ENCODE peak calls at places on chromosomes 5 and 9, in eight cellular contexts. I is spleen; U is stomach; G is endothelial cell of umbilical vein; R is CD8-positive, alpha-beta T cell; M is A673; A is heart left ventricle; P is mammary epithelial cell. O is an unnamed sample.

GRCh38 chr9:136058152-136058483 is 37.0 kb downstream of the NACC2 start:
- DNase-seq in I (no peak), U (no peak), G (no peak), R (no peak), M (no peak), A (no peak), P (no peak), O (no peak)

GRCh38 chr9:127183814-127184582 is 61.6 kb upstream of the ANGPTL2 start:
- DNase-seq in I (peak; percentile 72), U (no peak), G (peak; percentile 62), R (no peak), M (no peak), A (peak; percentile 77), P (no peak), O (no peak)

GRCh38 chr9:134477342-134477925 is 151.2 kb downstream of the RXRA start:
- DNase-seq in I (no peak), U (no peak), G (no peak), R (no peak), M (no peak), A (no peak), P (no peak), O (peak; percentile 37)

GRCh38 chr9:18689881-18690280 is 215.9 kb downstream of the ADAMTSL1 start:
- DNase-seq in I (no peak), U (no peak), G (no peak), R (no peak), M (no peak), A (no peak), P (no peak), O (no peak)

GRCh38 chr9:114738581-114739316 is 56.8 kb upstream of the TEX48 start:
- DNase-seq in I (peak; percentile 90), U (peak; percentile 80), G (peak; percentile 89), R (peak; percentile 74), M (peak; percentile 82), A (peak; percentile 60), P (peak; percentile 78), O (peak; percentile 66)

GRCh38 chr9:76373173-76373771 is 21.0 kb downstream of the RFK start:
- DNase-seq in I (no peak), U (peak; percentile 85), G (no peak), R (no peak), M (no peak), A (peak; percentile 77), P (peak; percentile 68), O (peak; percentile 81)

GRCh38 chr5:172509405-172509781 is 55.1 kb upstream of the SH3PXD2B start:
- DNase-seq in I (peak; percentile 41), U (no peak), G (no peak), R (no peak), M (no peak), A (peak; percentile 76), P (no peak), O (no peak)

GRCh38 chr5:82259172-82259800 is 18.9 kb downstream of the RPS23 start:
- DNase-seq in I (no peak), U (no peak), G (peak; percentile 45), R (no peak), M (peak; percentile 51), A (no peak), P (peak; percentile 10), O (no peak)

GRCh38 chr9:133939386-133939785 is 52.7 kb downstream of the VAV2 start:
- DNase-seq in I (peak; percentile 54), U (no peak), G (no peak), R (no peak), M (no peak), A (peak; percentile 22), P (no peak), O (no peak)

GRCh38 chr9:114655689-114656088 is 1.9 kb downstream of the TEX53 start:
- DNase-seq in I (no peak), U (no peak), G (no peak), R (no peak), M (no peak), A (no peak), P (no peak), O (no peak)

GRCh38 chr5:179215576-179215975 is 129.7 kb downstream of the ADAMTS2 start:
- DNase-seq in I (no peak), U (no peak), G (no peak), R (no peak), M (no peak), A (no peak), P (no peak), O (no peak)

GRCh38 chr5:84131372-84131771 is 253.3 kb downstream of the EDIL3 start:
- DNase-seq in I (no peak), U (no peak), G (no peak), R (no peak), M (no peak), A (no peak), P (no peak), O (no peak)

GRCh38 chr9:99299214-99300102 is 77.4 kb downstream of the SEC61B start:
- DNase-seq in I (no peak), U (no peak), G (peak; percentile 38), R (no peak), M (peak; percentile 73), A (no peak), P (peak; percentile 56), O (no peak)

GRCh38 chr5:134590992-134591659 is 41.5 kb downstream of the SAR1B start:
- DNase-seq in I (no peak), U (peak; percentile 68), G (no peak), R (no peak), M (no peak), A (peak; percentile 43), P (peak; percentile 73), O (peak; percentile 48)

GRCh38 chr5:138874241-138874640 is 894 bp downstream of the LRRTM2 start:
- DNase-seq in I (no peak), U (no peak), G (no peak), R (no peak), M (no peak), A (no peak), P (peak; percentile 33), O (no peak)

GRCh38 chr5:122099060-122099790 is 21.2 kb upstream of the LOX start:
- DNase-seq in I (no peak), U (no peak), G (peak; percentile 68), R (no peak), M (no peak), A (no peak), P (peak; percentile 85), O (no peak)

GRCh38 chr5:96829336-96829735 is 21.6 kb upstream of the ERAP1 start:
- DNase-seq in I (no peak), U (no peak), G (peak; percentile 67), R (no peak), M (no peak), A (no peak), P (no peak), O (no peak)

GRCh38 chr9:116318463-116319271 is 165.1 kb downstream of the PAPPA start:
- DNase-seq in I (no peak), U (no peak), G (no peak), R (no peak), M (no peak), A (peak; percentile 72), P (no peak), O (peak; percentile 54)

GRCh38 chr9:83062011-83062652 is 810 bp downstream of the RASEF start:
- DNase-seq in I (no peak), U (peak; percentile 80), G (no peak), R (no peak), M (peak; percentile 7), A (no peak), P (peak; percentile 67), O (no peak)

GRCh38 chr5:7592910-7593309 is 197.0 kb downstream of the ADCY2 start:
- DNase-seq in I (no peak), U (no peak), G (no peak), R (no peak), M (peak; percentile 23), A (no peak), P (no peak), O (no peak)
- TF ChIP-seq CTCF in I (no peak), U (no peak), G (no peak), R (no peak), M (peak; percentile 63), A (no peak), P (no peak), O (no peak)

DNA sequence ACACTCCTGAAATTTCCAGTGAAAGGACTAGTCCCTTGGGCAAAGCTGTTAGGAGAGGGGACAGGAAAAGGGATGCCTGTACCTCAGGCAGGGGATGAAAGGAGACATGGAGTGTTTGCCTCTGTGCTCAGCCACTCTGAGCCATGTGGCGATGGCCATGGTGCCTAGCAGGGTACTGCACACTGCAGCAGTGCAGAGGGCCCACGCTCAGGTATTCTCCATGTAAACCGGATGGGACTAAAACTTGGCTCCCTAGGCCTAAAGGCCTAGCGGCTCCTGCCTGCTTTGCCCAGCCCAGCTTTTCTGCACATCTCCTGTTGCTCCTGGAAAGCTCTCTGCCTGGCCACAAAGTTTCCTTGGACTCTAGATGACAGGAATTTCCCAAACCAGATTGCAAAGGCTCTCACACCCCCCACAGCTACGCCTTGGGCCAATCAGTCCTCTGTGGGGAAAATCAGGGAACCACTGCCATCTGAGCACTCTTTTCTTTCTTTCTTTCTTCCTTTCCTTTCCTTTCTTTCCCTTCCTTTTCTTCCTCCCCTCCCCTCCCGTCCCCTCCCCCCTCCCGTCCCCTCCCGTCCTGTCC is 44.3 kb downstream of the HABP4 start:
- DNase-seq in I (no peak), U (no peak), G (no peak), R (no peak), M (no peak), A (no peak), P (no peak), O (no peak)
- H3K27ac ChIP-seq in I (no peak overlapping the region), U (no peak overlapping the region), G (no peak overlapping the region), R (no peak overlapping the region), M (no peak overlapping the region), A (no peak overlapping the region), P (no peak overlapping the region), O (no peak overlapping the region)

GRCh38 chr9:35193762-35194161 is 32.0 kb downstream of the UNC13B start:
- DNase-seq in I (no peak), U (no peak), G (no peak), R (no peak), M (no peak), A (no peak), P (no peak), O (no peak)
- H3K9me3 ChIP-seq in I (peaks cover 18% of the 10 kb centered on the region), U (peaks cover 35% of the 10 kb centered on the region), G (peaks cover 3% of the 10 kb centered on the region), R (no peaks in the 10 kb centered on the region), M (peaks cover 29% of the 10 kb centered on the region), A (peaks cover 24% of the 10 kb centered on the region), P (peaks cover 13% of the 10 kb centered on the region), O (peaks cover 8% of the 10 kb centered on the region)

GRCh38 chr5:160685219-160685618 is 166.8 kb downstream of the ATP10B start:
- DNase-seq in I (no peak), U (no peak), G (no peak), R (no peak), M (no peak), A (no peak), P (no peak), O (no peak)

GRCh38 chr5:160685695-160686094 is 166.3 kb downstream of the ATP10B start:
- DNase-seq in I (no peak), U (no peak), G (no peak), R (no peak), M (peak; percentile 27), A (no peak), P (no peak), O (no peak)
- TF ChIP-seq CTCF in I (no peak), U (no peak), G (no peak), R (no peak), M (peak; percentile 50), A (no peak), P (peak; percentile 33), O (no peak)

O was measured in psoas muscle.